ENCODE peak calls at places on chromosome 3, in seven cellular contexts. One of them, this sample, is unnamed.

GRCh38 chr3:25460751-25461150 is 32.7 kb downstream of the RARB start:
- DNase-seq in fibroblast of mammary gland: no peak
- DNase-seq in CD8-positive, alpha-beta memory T cell: no peak
- DNase-seq in right cardiac atrium: no peak
- DNase-seq in CD8-positive, alpha-beta T cell: no peak
- DNase-seq in BE2C: no peak
- DNase-seq in BJ: no peak
- DNase-seq in this sample: no peak

GRCh38 chr3:170740726-170741591 is 129.0 kb downstream of the RPL22L1 start:
- DNase-seq in fibroblast of mammary gland: peak
- DNase-seq in CD8-positive, alpha-beta memory T cell: no peak
- DNase-seq in right cardiac atrium: peak
- DNase-seq in CD8-positive, alpha-beta T cell: no peak
- DNase-seq in BE2C: no peak
- DNase-seq in BJ: peak
- DNase-seq in this sample: peak

GRCh38 chr3:171799501-171799900 is 10.8 kb downstream of the PLD1 start:
- DNase-seq in fibroblast of mammary gland: no peak
- DNase-seq in CD8-positive, alpha-beta memory T cell: no peak
- DNase-seq in right cardiac atrium: no peak
- DNase-seq in CD8-positive, alpha-beta T cell: no peak
- DNase-seq in BE2C: no peak
- DNase-seq in BJ: no peak
- DNase-seq in this sample: no peak

GRCh38 chr3:135970500-135971116 is 5.1 kb downstream of the PPP2R3A start:
- DNase-seq in fibroblast of mammary gland: peak
- DNase-seq in CD8-positive, alpha-beta memory T cell: no peak
- DNase-seq in right cardiac atrium: no peak
- DNase-seq in CD8-positive, alpha-beta T cell: no peak
- DNase-seq in BE2C: no peak
- DNase-seq in BJ: no peak
- DNase-seq in this sample: no peak

GRCh38 chr3:24254649-24255048 is 240.0 kb downstream of the THRB start:
- DNase-seq in fibroblast of mammary gland: peak
- DNase-seq in CD8-positive, alpha-beta memory T cell: no peak
- DNase-seq in right cardiac atrium: no peak
- DNase-seq in CD8-positive, alpha-beta T cell: no peak
- DNase-seq in BE2C: no peak
- DNase-seq in BJ: peak
- DNase-seq in this sample: peak

GRCh38 chr3:105137911-105138310 is 228.8 kb upstream of the ALCAM start:
- DNase-seq in fibroblast of mammary gland: no peak
- DNase-seq in CD8-positive, alpha-beta memory T cell: no peak
- DNase-seq in right cardiac atrium: no peak
- DNase-seq in CD8-positive, alpha-beta T cell: no peak
- DNase-seq in BE2C: no peak
- DNase-seq in BJ: no peak
- DNase-seq in this sample: no peak

GRCh38 chr3:56667973-56668579 is 15.0 kb downstream of the TASOR start:
- DNase-seq in fibroblast of mammary gland: no peak
- DNase-seq in CD8-positive, alpha-beta memory T cell: no peak
- DNase-seq in right cardiac atrium: no peak
- DNase-seq in CD8-positive, alpha-beta T cell: no peak
- DNase-seq in BE2C: no peak
- DNase-seq in BJ: no peak
- DNase-seq in this sample: no peak

GRCh38 chr3:185253645-185254410 is at the start of gene EHHADH:
- DNase-seq in fibroblast of mammary gland: peak
- DNase-seq in CD8-positive, alpha-beta memory T cell: peak
- DNase-seq in right cardiac atrium: peak
- DNase-seq in CD8-positive, alpha-beta T cell: peak
- DNase-seq in BE2C: peak
- DNase-seq in BJ: no peak
- DNase-seq in this sample: peak

GRCh38 chr3:117903226-117903625 is 1131.4 kb downstream of the IGSF11 start:
- DNase-seq in fibroblast of mammary gland: peak
- DNase-seq in CD8-positive, alpha-beta memory T cell: no peak
- DNase-seq in right cardiac atrium: peak
- DNase-seq in CD8-positive, alpha-beta T cell: no peak
- DNase-seq in BE2C: peak
- DNase-seq in BJ: peak
- DNase-seq in this sample: peak

GRCh38 chr3:107387555-107387954 is 10.3 kb downstream of the CCDC54 start:
- DNase-seq in fibroblast of mammary gland: no peak
- DNase-seq in CD8-positive, alpha-beta memory T cell: no peak
- DNase-seq in right cardiac atrium: no peak
- DNase-seq in CD8-positive, alpha-beta T cell: no peak
- DNase-seq in BE2C: no peak
- DNase-seq in BJ: no peak
- DNase-seq in this sample: no peak

GRCh38 chr3:49647741-49648140 is 26.4 kb upstream of the APEH start:
- DNase-seq in fibroblast of mammary gland: no peak
- DNase-seq in CD8-positive, alpha-beta memory T cell: no peak
- DNase-seq in right cardiac atrium: no peak
- DNase-seq in CD8-positive, alpha-beta T cell: no peak
- DNase-seq in BE2C: no peak
- DNase-seq in BJ: no peak
- DNase-seq in this sample: no peak
- H3K4me3 ChIP-seq in fibroblast of mammary gland: no peak
- H3K4me3 ChIP-seq in CD8-positive, alpha-beta memory T cell: no peak
- H3K4me3 ChIP-seq in right cardiac atrium: no peak
- H3K4me3 ChIP-seq in CD8-positive, alpha-beta T cell: no peak
- H3K4me3 ChIP-seq in BE2C: no peak
- H3K4me3 ChIP-seq in BJ: no peak
- H3K4me3 ChIP-seq in this sample: no peak

DNA sequence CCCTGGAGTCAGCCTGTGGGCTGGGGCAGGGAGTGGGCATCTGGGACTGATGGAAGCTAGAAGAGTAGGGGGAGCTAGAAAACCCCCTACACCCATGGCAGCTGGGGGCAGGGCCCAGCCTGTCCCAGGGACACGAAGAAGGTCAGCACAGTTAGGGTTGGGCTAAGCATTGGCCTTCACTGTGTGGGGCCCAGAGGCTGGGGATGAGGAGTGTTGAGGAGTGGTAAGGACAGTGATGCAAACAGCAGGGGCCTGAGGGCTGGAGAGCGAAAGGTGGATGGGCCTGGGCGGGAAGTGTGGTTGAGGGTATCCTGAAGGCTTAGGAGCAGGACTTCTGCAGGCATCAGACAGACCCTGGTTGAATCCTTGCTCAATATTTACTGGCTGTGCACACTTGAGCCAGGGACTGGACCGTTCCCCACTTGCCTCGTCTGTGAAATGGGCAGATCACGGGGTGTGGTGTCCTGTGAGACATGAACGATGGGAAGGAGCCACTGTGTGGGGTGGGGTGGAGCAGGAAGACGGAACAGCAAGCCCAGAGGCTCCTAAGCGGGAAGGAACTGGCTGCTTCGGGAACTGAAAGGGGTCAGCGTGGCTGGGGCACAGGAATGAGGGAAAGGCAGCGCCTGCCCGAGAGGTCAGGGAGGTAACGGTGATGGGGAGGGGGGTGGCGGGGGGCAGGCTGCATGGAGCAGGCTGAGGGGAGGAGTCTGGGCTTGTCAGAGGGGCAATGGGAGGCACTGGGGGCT is 7.3 kb downstream of the PRKCD start:
- DNase-seq in fibroblast of mammary gland: no peak
- DNase-seq in CD8-positive, alpha-beta memory T cell: no peak
- DNase-seq in right cardiac atrium: peak
- DNase-seq in CD8-positive, alpha-beta T cell: no peak
- DNase-seq in BE2C: no peak
- DNase-seq in BJ: no peak
- DNase-seq in this sample: no peak
- H3K4me3 ChIP-seq in fibroblast of mammary gland: no peak
- H3K4me3 ChIP-seq in CD8-positive, alpha-beta memory T cell: no peak
- H3K4me3 ChIP-seq in right cardiac atrium: no peak
- H3K4me3 ChIP-seq in CD8-positive, alpha-beta T cell: no peak
- H3K4me3 ChIP-seq in BE2C: no peak
- H3K4me3 ChIP-seq in BJ: no peak
- H3K4me3 ChIP-seq in this sample: no peak

GRCh38 chr3:40523781-40524180 is 979 bp upstream of the ZNF621 start:
- DNase-seq in fibroblast of mammary gland: no peak
- DNase-seq in CD8-positive, alpha-beta memory T cell: no peak
- DNase-seq in right cardiac atrium: no peak
- DNase-seq in CD8-positive, alpha-beta T cell: no peak
- DNase-seq in BE2C: no peak
- DNase-seq in BJ: no peak
- DNase-seq in this sample: no peak
- H3K4me3 ChIP-seq in fibroblast of mammary gland: no peak
- H3K4me3 ChIP-seq in CD8-positive, alpha-beta memory T cell: no peak
- H3K4me3 ChIP-seq in right cardiac atrium: no peak
- H3K4me3 ChIP-seq in CD8-positive, alpha-beta T cell: no peak
- H3K4me3 ChIP-seq in BE2C: no peak
- H3K4me3 ChIP-seq in BJ: no peak
- H3K4me3 ChIP-seq in this sample: no peak

DNA sequence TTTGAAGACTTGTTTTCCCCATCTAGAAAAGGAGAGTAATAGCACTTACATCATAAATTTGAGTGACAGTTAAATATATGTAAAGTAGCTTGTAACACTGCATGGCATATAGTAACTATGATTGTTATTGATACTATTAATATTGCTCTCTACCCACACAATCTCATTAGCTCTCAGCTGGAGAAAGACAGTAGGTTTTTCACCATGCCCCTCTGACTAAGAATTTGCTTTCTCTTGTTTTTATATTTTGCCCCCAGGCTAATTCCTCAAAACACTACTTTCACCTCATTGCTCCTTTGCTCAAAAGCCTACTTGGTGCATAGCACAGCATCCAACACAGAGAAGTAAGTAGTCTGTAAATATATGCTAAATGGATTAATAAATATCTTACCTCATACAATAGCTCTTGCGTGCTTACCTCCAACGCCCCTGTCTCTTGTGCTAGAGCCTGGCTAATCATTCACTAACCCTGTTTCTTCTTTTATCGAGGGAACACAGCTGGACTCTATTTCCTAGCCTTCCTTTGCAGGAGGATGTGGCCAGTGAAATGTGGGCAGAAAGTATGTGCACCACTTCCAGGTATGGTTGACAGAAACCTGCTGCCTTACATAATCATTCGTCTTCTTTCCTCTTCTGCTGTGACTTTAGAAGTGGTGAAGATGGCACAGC is 190.0 kb downstream of the PLCH1 start:
- DNase-seq in fibroblast of mammary gland: no peak
- DNase-seq in CD8-positive, alpha-beta memory T cell: no peak
- DNase-seq in right cardiac atrium: no peak
- DNase-seq in CD8-positive, alpha-beta T cell: no peak
- DNase-seq in BE2C: no peak
- DNase-seq in BJ: no peak
- DNase-seq in this sample: no peak
- H3K4me3 ChIP-seq in fibroblast of mammary gland: no peak
- H3K4me3 ChIP-seq in CD8-positive, alpha-beta memory T cell: no peak
- H3K4me3 ChIP-seq in right cardiac atrium: no peak
- H3K4me3 ChIP-seq in CD8-positive, alpha-beta T cell: no peak
- H3K4me3 ChIP-seq in BE2C: no peak
- H3K4me3 ChIP-seq in BJ: no peak
- H3K4me3 ChIP-seq in this sample: no peak

GRCh38 chr3:4494807-4495200 is 1.7 kb downstream of the ITPR1 start:
- DNase-seq in fibroblast of mammary gland: no peak
- DNase-seq in CD8-positive, alpha-beta memory T cell: no peak
- DNase-seq in right cardiac atrium: no peak
- DNase-seq in CD8-positive, alpha-beta T cell: no peak
- DNase-seq in BE2C: no peak
- DNase-seq in BJ: no peak
- DNase-seq in this sample: no peak
- H3K4me3 ChIP-seq in fibroblast of mammary gland: peak
- H3K4me3 ChIP-seq in CD8-positive, alpha-beta memory T cell: peak
- H3K4me3 ChIP-seq in right cardiac atrium: peak
- H3K4me3 ChIP-seq in CD8-positive, alpha-beta T cell: peak
- H3K4me3 ChIP-seq in BE2C: peak
- H3K4me3 ChIP-seq in BJ: no peak
- H3K4me3 ChIP-seq in this sample: peak

DNA sequence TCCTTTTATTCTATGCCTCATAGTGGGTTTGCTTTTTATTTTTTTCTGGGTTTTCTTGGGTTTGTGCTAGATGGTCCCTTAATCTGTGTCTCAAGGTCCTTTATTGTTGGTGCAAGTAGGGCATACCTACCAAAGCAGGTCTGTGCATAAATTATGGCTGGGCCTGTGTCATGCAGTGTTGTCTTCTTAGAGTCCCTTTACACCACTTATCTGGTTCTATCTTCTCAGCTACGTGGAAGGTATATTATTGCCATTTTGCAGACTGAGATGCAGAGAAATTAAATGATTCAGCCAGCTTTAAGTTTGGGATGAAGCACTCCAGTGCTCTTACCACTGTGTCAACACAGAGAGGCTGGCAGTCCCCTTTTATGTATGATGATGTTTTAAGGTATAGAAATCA is 293.5 kb upstream of the SOX2 start:
- DNase-seq in fibroblast of mammary gland: no peak
- DNase-seq in CD8-positive, alpha-beta memory T cell: no peak
- DNase-seq in right cardiac atrium: no peak
- DNase-seq in CD8-positive, alpha-beta T cell: no peak
- DNase-seq in BE2C: no peak
- DNase-seq in BJ: no peak
- DNase-seq in this sample: no peak
- H3K4me3 ChIP-seq in fibroblast of mammary gland: no peak
- H3K4me3 ChIP-seq in CD8-positive, alpha-beta memory T cell: no peak
- H3K4me3 ChIP-seq in right cardiac atrium: no peak
- H3K4me3 ChIP-seq in CD8-positive, alpha-beta T cell: no peak
- H3K4me3 ChIP-seq in BE2C: no peak
- H3K4me3 ChIP-seq in BJ: no peak
- H3K4me3 ChIP-seq in this sample: no peak

DNA sequence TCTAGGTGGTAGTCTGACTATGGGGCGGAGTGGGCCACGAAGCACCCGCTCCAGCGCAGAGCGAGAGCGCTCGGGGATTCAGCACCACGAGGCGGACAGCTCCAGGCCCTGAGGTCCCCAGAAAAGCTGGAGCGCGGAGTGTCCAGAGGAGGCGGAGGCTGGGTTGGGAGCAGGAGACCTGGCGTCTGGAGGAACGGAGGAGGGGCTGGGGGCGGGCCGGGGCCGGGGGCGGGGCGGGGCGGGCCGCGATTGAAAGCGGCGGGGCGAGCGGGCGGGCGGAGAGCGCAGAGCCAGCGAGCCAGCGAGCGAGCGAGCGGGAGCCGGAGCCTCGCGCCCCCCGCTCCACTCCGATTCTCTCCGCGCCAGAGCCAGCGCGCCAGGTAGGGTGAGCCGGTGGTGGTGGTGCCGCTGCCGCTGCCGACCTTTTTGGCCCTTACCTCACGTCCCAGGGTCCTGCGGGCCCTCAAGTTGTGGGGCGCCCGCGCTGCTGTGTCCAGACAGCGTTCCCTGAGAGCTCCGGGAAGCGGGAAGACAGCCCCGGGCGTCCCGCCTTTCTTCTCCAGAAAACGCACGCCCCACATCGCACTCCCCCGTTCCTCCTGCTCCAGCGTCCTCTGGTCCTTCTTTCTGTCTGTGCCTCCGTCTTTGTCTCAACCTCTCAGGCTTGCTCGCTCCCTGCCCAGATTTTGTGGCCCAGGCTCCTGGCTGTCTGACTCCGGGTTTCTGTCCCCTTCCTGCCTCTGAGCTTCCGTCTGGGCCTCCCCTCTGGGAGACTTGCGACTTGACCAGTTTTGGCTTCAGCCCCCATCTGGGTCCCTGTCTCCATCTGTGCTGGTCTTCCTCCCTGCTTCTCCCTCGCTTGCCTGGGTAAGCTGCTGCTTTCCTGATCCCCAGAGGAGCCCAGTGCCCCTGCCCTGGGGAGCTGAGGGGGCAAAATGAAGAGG is at the start of gene GRM2:
- DNase-seq in fibroblast of mammary gland: peak
- DNase-seq in CD8-positive, alpha-beta memory T cell: no peak
- DNase-seq in right cardiac atrium: peak
- DNase-seq in CD8-positive, alpha-beta T cell: no peak
- DNase-seq in BE2C: peak
- DNase-seq in BJ: peak
- DNase-seq in this sample: peak
- H3K4me3 ChIP-seq in fibroblast of mammary gland: no peak
- H3K4me3 ChIP-seq in CD8-positive, alpha-beta memory T cell: no peak
- H3K4me3 ChIP-seq in right cardiac atrium: peak
- H3K4me3 ChIP-seq in CD8-positive, alpha-beta T cell: no peak
- H3K4me3 ChIP-seq in BE2C: peak
- H3K4me3 ChIP-seq in BJ: peak
- H3K4me3 ChIP-seq in this sample: peak

This sample was measured in fibroblast of villous mesenchyme.